ENCODE peak calls at places on chromosomes 6 and 20, in eight cellular contexts. U is dorsolateral prefrontal cortex, E is bronchial epithelial cell, C is heart left ventricle, R is retinal pigment epithelial cell, V is fibroblast of lung, W is upper lobe of right lung, Y is kidney. B is an unnamed sample.

GRCh38 chr6:146077992-146078391 is 49.1 kb downstream of the GRM1 start:
- DNase-seq in U (no peak), E (no peak), C (no peak), R (no peak), V (no peak), W (no peak), Y (no peak), B (no peak)

GRCh38 chr6:161152904-161153662 is 120.8 kb downstream of the AGPAT4 start:
- DNase-seq in U (no peak), E (no peak), C (no peak), R (no peak), V (no peak), W (no peak), Y (no peak), B (no peak)

GRCh38 chr20:44014807-44015732 is 100.4 kb downstream of the TOX2 start:
- DNase-seq in U (no peak), E (no peak), C (no peak), R (peak; percentile 21), V (no peak), W (no peak), Y (no peak), B (no peak)

GRCh38 chr6:38846844-38847243 is 131.7 kb downstream of the DNAH8 start:
- DNase-seq in U (no peak), E (peak; percentile 79), C (no peak), R (no peak), V (peak; percentile 42), W (no peak), Y (no peak), B (peak; percentile 2)

GRCh38 chr20:62356948-62357667 is 10.0 kb downstream of the LAMA5 start:
- DNase-seq in U (no peak), E (peak; percentile 57), C (peak; percentile 85), R (no peak), V (peak; percentile 75), W (no peak), Y (peak; percentile 94), B (no peak)

GRCh38 chr6:66926060-66926459 is 1219.0 kb upstream of the EYS start:
- DNase-seq in U (no peak), E (no peak), C (no peak), R (no peak), V (peak; percentile 11), W (no peak), Y (no peak), B (peak; percentile 6)

GRCh38 chr6:33991610-33992009 is 154.3 kb downstream of the GRM4 start:
- DNase-seq in U (no peak), E (no peak), C (no peak), R (no peak), V (no peak), W (no peak), Y (peak; percentile 15), B (no peak)

GRCh38 chr6:138844203-138844602 is 48.3 kb downstream of the ECT2L start:
- DNase-seq in U (no peak), E (no peak), C (peak; percentile 77), R (peak; percentile 68), V (peak; percentile 67), W (no peak), Y (no peak), B (peak; percentile 58)

GRCh38 chr6:147205690-147206600 is 1.7 kb downstream of the STXBP5 start:
- DNase-seq in U (no peak), E (no peak), C (no peak), R (no peak), V (peak; percentile 32), W (no peak), Y (no peak), B (no peak)

DNA sequence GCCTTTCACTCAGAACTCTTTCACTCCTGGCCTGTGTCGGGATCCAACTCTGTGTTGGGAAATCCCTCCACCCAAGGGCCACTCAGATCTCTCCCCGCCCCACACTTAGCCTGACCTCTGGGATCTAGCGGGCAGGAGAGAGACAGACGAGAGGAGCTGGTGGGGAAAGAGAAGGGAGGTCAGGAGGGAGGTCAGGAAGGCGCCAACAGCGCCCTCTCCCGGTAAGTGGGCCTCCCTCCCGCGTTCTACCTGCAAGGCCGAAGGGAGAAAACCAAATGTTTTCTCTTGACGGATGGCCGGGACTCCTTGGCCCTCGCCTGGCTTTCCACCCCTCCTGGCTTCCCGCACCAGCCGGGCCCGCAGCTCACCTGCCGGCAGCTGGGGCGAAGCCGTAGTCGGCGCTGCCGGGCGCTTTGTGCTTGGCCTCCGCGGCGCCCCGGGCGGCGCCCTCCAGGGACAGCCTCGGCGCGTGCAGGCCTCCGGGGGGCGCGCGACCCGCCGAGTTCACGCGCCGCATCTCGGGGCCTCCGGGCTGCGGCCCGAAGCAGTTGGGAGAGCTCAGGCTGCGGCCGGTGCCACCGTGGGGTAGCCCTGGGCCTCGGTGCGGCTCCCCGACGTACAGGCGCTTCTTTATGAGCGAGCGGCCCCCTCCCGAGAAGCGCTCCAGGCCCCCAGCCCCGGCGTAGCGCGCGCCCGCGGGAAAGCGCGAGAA is 38.2 kb downstream of the C6orf132 start:
- DNase-seq in U (no peak), E (no peak), C (peak; percentile 83), R (no peak), V (peak; percentile 44), W (peak; percentile 93), Y (no peak), B (no peak)
- H3K4me3 ChIP-seq in U (peak overlapping the region; percentile 51), E (no peak overlapping the region), C (peak overlapping the region; percentile 53), R (peak overlapping the region; percentile 28), V (peak overlapping the region; percentile 50), W (peak overlapping the region; percentile 48), Y (no peak overlapping the region), B (peak overlapping the region; percentile 25)

GRCh38 chr6:45419574-45420082 is 41.9 kb upstream of the SUPT3H start:
- DNase-seq in U (peak; percentile 34), E (peak; percentile 56), C (peak; percentile 74), R (no peak), V (peak; percentile 64), W (peak; percentile 85), Y (peak; percentile 88), B (no peak)
- H3K4me3 ChIP-seq in U (peak overlapping the region; percentile 62), E (peak overlapping the region; percentile 71), C (peak overlapping the region; percentile 66), R (peak overlapping the region; percentile 81), V (peak overlapping the region; percentile 85), W (peak overlapping the region; percentile 58), Y (peak overlapping the region; percentile 32), B (peak overlapping the region; percentile 94)

GRCh38 chr6:127182501-127182900 is 64.0 kb downstream of the RSPO3 start:
- DNase-seq in U (no peak), E (no peak), C (no peak), R (no peak), V (peak; percentile 74), W (no peak), Y (no peak), B (peak; percentile 75)

GRCh38 chr6:127185410-127185809 is 66.9 kb downstream of the RSPO3 start:
- DNase-seq in U (no peak), E (no peak), C (no peak), R (no peak), V (no peak), W (no peak), Y (no peak), B (no peak)

GRCh38 chr6:127188752-127189151 is 70.3 kb downstream of the RSPO3 start:
- DNase-seq in U (no peak), E (no peak), C (no peak), R (no peak), V (no peak), W (no peak), Y (no peak), B (no peak)

GRCh38 chr6:127190552-127190951 is 72.1 kb downstream of the RSPO3 start:
- DNase-seq in U (no peak), E (peak; percentile 50), C (no peak), R (no peak), V (peak; percentile 40), W (no peak), Y (no peak), B (no peak)

GRCh38 chr6:127186889-127187288 is 68.4 kb downstream of the RSPO3 start:
- DNase-seq in U (peak; percentile 37), E (peak; percentile 36), C (peak; percentile 64), R (no peak), V (no peak), W (peak; percentile 91), Y (peak; percentile 74), B (no peak)
- H3K4me3 ChIP-seq in U (no peak overlapping the region), E (no peak overlapping the region), C (no peak overlapping the region), R (no peak overlapping the region), V (no peak overlapping the region), W (no peak overlapping the region), Y (no peak overlapping the region), B (no peak overlapping the region)

GRCh38 chr6:36677059-36677749 is 1.3 kb upstream of the CDKN1A start:
- DNase-seq in U (no peak), E (peak; percentile 77), C (no peak), R (no peak), V (peak; percentile 39), W (no peak), Y (no peak), B (no peak)
- H3K4me3 ChIP-seq in U (no peak overlapping the region), E (peak overlapping the region; percentile 85), C (peak overlapping the region; percentile 11), R (no peak overlapping the region), V (peak overlapping the region; percentile 96), W (peak overlapping the region; percentile 86), Y (no peak overlapping the region), B (peak overlapping the region; percentile 24)

DNA sequence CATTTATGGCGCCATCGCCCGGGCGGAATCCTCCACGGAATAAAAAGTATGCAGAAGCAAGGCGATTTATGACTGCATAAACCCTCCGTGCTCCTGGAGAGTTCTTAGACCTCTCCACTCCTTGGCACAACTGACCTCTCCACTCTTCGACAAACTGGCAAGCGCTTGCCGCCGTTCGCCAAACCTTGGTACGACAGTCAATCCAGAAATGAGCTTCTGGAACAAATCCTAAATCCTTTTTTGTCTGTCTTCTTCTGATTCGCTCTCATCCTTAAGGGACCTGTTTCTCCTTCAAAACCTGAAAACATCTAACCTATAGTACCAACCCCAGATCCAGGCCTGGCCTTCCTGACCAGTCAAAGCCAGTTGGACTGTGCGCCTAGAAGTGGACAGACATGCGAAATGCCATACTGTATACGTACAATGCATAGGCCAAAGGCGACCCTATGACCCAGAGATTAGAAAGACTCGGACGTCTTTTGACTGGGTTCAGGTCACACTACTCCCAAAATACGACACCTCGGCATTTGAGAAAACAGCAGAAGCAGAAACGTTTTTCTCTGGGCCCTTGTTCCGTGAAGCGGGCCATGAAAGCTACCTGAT is 59.4 kb downstream of the TRIM27 start:
- DNase-seq in U (no peak), E (no peak), C (no peak), R (no peak), V (no peak), W (no peak), Y (no peak), B (no peak)
- H3K4me3 ChIP-seq in U (peak overlapping the region; percentile 67), E (peak overlapping the region; percentile 78), C (peak overlapping the region; percentile 67), R (peak overlapping the region; percentile 90), V (peak overlapping the region; percentile 90), W (peak overlapping the region; percentile 74), Y (peak overlapping the region; percentile 75), B (peak overlapping the region; percentile 74)

DNA sequence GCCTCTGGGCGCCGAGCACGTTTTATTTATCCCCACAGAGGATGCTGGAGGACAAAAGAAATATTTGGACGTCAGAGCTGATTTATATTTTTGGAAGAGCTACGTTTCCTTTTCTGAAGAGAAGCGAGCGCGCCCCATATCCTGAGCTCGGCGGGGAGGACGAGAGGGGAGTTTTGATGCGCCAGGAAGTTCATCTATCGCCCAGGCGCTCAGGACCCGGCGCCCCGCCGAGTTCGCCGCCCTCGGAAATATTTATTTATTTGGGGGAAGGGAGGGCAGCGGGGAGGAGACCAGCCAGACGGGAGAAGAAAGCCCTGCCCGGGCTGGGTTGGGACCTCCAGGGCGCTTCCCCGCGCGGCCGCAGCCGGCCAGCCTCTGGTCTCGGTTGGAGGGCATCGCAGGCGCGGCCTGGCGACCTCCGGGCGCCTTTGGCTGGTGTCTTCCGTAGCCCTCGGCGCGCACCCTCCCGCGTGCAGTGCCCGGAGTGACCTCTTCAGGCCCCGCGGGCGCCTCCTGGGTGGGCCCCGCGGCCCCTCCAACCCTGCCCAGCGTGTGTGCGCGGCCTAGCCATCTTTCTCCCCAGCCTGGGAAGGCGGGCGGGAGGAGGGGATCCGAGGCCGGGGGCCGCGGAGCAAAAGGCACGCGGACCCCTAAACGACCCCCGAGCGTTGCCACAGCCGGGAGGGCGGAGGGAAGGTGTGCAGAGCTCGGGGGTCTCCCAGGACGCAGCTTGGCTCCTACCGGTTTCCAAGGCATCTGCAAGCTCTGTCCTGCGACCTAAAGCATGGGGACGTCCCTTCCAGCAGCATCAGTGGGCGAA is 5.4 kb upstream of the FOXF2 start:
- DNase-seq in U (no peak), E (no peak), C (no peak), R (no peak), V (no peak), W (no peak), Y (peak; percentile 57), B (no peak)
- H3K4me3 ChIP-seq in U (no peak overlapping the region), E (no peak overlapping the region), C (no peak overlapping the region), R (no peak overlapping the region), V (peak overlapping the region; percentile 99), W (peak overlapping the region; percentile 8), Y (no peak overlapping the region), B (no peak overlapping the region)

B was measured in skeletal muscle cell.